ENCODE peak calls at places on chromosomes 4 and X, in five cellular contexts. G is tibial artery, V is lower lobe of right lung, K is tibial nerve, U is mesenchymal stem cell. F is an unnamed sample.

GRCh38 chrX:41692162-41692749 is 3.5 kb downstream of the GPR34 start:
- DNase-seq in K (no peak), U (no peak), G (no peak), V (no peak), F (no peak)

GRCh38 chrX:49977319-49978090 is 55.1 kb downstream of the CLCN5 start:
- DNase-seq in U (no peak), K (no peak), G (no peak), V (no peak), F (no peak)

GRCh38 chrX:132491191-132491590 is 2.4 kb upstream of the MBNL3 start:
- DNase-seq in G (no peak), V (no peak), K (peak), U (no peak), F (peak)

GRCh38 chr4:13980317-13980716 is 352.8 kb upstream of the BOD1L1 start:
- DNase-seq in K (no peak), V (no peak), U (peak), G (no peak), F (peak)

GRCh38 chrX:121093011-121093410 is 45.6 kb downstream of the GLUD2 start:
- DNase-seq in K (no peak), U (no peak), G (no peak), V (no peak), F (no peak)

GRCh38 chr4:23970193-23970850 is 80.5 kb upstream of the PPARGC1A start:
- DNase-seq in U (no peak), V (no peak), G (no peak), K (no peak), F (no peak)

GRCh38 chr4:143344011-143344410 is 7.3 kb downstream of the GAB1 start:
- DNase-seq in G (no peak), U (no peak), K (no peak), V (no peak), F (no peak)

GRCh38 chr4:151553874-151554273 is 144.9 kb downstream of the FHIP1A start:
- DNase-seq in K (no peak), G (no peak), U (no peak), V (no peak), F (no peak)

GRCh38 chr4:128831526-128832252 is 22.2 kb downstream of the JADE1 start:
- DNase-seq in V (no peak), G (no peak), K (no peak), U (peak), F (peak)

GRCh38 chrX:38066934-38067333 is 60.6 kb downstream of the SYTL5 start:
- DNase-seq in K (no peak), G (no peak), U (no peak), V (no peak), F (no peak)

GRCh38 chr4:145216532-145216931 is 36.1 kb upstream of the OTUD4 start:
- DNase-seq in K (no peak), U (peak), G (no peak), V (no peak), F (no peak)

GRCh38 chr4:119025440-119025839 is 110.2 kb upstream of the MYOZ2 start:
- DNase-seq in U (peak), V (peak), K (peak), G (no peak), F (peak)

GRCh38 chr4:14336656-14337055 is 665.6 kb upstream of the CPEB2 start:
- DNase-seq in U (no peak), V (no peak), K (no peak), G (no peak), F (no peak)

GRCh38 chr4:106172846-106173245 is 143.2 kb downstream of the TBCK start:
- DNase-seq in U (no peak), K (no peak), G (no peak), V (no peak), F (no peak)

GRCh38 chr4:69120869-69121268 is 24.6 kb downstream of the UGT2B7 start:
- DNase-seq in U (no peak), K (no peak), G (no peak), V (no peak), F (no peak)

GRCh38 chr4:118833192-118833820 is 2.6 kb downstream of the SEC24D start:
- DNase-seq in U (no peak), V (no peak), K (no peak), G (no peak), F (no peak)

GRCh38 chr4:40321671-40322131 is 13.4 kb upstream of the CHRNA9 start:
- DNase-seq in G (no peak), U (peak), K (no peak), V (no peak), F (no peak)

GRCh38 chr4:82998898-82999297 is 11.7 kb downstream of the LIN54 start:
- DNase-seq in K (no peak), G (no peak), U (no peak), V (no peak), F (no peak)

GRCh38 chrX:47179221-47179927 is 14.3 kb upstream of the UBA1 start:
- DNase-seq in U (no peak), K (no peak), G (peak), V (no peak), F (no peak)

GRCh38 chrX:7444967-7445366 is 297.0 kb upstream of the PUDP start:
- DNase-seq in V (no peak), G (no peak), K (no peak), U (no peak), F (no peak)

GRCh38 chr4:188821500-188821899 is 682.3 kb downstream of the TRIML1 start:
- DNase-seq in G (no peak), K (no peak), U (no peak), V (no peak), F (no peak)

GRCh38 chr4:147760176-147760575 is 28.3 kb downstream of the ARHGAP10 start:
- DNase-seq in K (no peak), U (no peak), V (no peak), G (no peak), F (no peak)

GRCh38 chr4:47270226-47270888 is 193.1 kb downstream of the COMMD8 start:
- DNase-seq in K (no peak), U (peak), V (no peak), G (no peak), F (peak)

GRCh38 chr4:102143433-102143832 is 201.8 kb downstream of the SLC39A8 start:
- DNase-seq in G (no peak), V (no peak), U (no peak), K (no peak), F (no peak)

GRCh38 chr4:80097395-80098177 is 24.6 kb upstream of the ANTXR2 start:
- DNase-seq in V (no peak), K (peak), G (peak), U (peak), F (no peak)

GRCh38 chr4:144174401-144175067 is 34.0 kb upstream of the GYPA start:
- DNase-seq in G (no peak), U (peak), V (no peak), K (peak), F (peak)

GRCh38 chr4:48649505-48649904 is 130.6 kb downstream of the FRYL start:
- DNase-seq in V (no peak), G (no peak), K (no peak), U (no peak), F (no peak)

GRCh38 chr4:105895609-105896460 is 564 bp downstream of the NPNT start:
- DNase-seq in G (peak), V (peak), U (peak), K (no peak), F (peak)

GRCh38 chr4:171022698-171023378 is 790.4 kb upstream of the GALNTL6 start:
- DNase-seq in U (no peak), G (no peak), V (no peak), K (no peak), F (no peak)

GRCh38 chr4:76087007-76087769 is 12.7 kb downstream of the ART3 start:
- DNase-seq in G (no peak), V (no peak), U (peak), K (peak), F (peak)

GRCh38 chr4:107252621-107253020 is 216.5 kb upstream of the DKK2 start:
- DNase-seq in V (no peak), U (no peak), G (no peak), K (no peak), F (no peak)

GRCh38 chr4:888029-888428 is 44.1 kb downstream of the GAK start:
- DNase-seq in U (no peak), G (no peak), K (no peak), V (no peak), F (no peak)

GRCh38 chr4:126051709-126052424 is 737.1 kb downstream of the FAT4 start:
- DNase-seq in V (no peak), G (no peak), K (no peak), U (peak), F (peak)

GRCh38 chr4:95248713-95249401 is 299.9 kb downstream of the UNC5C start:
- DNase-seq in U (no peak), G (no peak), V (no peak), K (no peak), F (peak)

GRCh38 chr4:152780267-152780811 is 585 bp downstream of the ARFIP1 start:
- DNase-seq in G (no peak), U (peak), V (no peak), K (no peak), F (peak)

GRCh38 chr4:90120815-90121214 is 6.4 kb upstream of the CCSER1 start:
- DNase-seq in K (no peak), U (no peak), G (no peak), V (no peak), F (no peak)

GRCh38 chr4:113899260-113900177 is 79.9 kb downstream of the ARSJ start:
- DNase-seq in V (no peak), U (no peak), K (no peak), G (no peak), F (no peak)

GRCh38 chr4:7154351-7154981 is 37.9 kb upstream of the SORCS2 start:
- DNase-seq in K (no peak), V (peak), G (no peak), U (no peak), F (no peak)

DNA sequence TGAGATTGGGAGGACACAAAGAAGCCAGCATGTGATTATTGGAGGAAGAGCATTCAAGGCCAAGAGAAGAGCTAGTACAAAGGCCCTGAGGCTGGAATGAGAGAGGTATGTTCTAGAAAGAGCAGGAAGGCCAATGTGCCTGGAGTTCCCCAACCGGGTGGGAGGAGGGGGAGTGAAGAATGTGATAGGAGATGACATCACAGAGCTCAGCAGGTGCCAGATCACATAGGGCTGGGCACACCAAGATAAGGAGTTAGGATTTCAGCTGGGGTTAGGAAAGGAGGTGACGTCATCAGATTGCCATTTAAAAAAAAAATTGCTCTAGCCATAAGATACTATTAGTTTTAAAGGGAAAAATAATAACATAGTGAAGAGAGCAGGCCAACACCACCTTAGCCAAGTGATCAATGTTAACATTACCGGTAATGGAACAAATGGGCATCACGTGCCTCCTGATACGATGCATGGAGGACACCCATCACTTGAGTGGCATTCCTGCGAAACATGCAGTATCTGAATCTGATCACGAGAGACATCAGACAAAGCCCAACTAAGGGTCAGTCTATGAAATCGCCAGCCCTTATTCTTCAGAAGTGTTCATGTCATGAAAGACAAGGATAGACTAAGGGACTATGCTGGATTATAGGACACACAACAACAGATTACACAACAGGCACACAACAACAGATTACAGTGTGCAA is 344.3 kb downstream of the BCOR start:
- DNase-seq in G (no peak), V (no peak), U (no peak), K (no peak), F (peak)
- H3K27ac ChIP-seq in G (peak), V (no peak), U (peak), K (no peak), F (peak)

DNA sequence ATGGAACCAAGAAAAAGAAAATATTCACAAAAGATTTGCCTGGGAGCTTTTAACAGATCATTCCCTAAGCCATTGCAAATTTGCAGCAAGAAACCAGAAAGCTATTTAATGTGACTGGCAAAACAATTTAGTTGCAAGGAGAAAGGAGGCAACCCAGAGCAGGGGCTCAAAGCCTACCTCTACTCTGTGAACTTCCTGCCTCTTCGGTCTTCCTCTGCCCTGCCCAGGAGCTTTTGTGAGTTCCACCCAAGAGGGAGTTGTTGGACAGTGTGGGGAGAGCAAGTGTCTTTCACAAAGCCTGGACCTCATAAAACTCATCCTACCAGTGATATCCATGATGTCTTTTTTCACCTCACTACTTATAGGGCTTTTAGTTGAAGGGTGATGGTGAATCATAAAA is 107.4 kb downstream of the AFF1 start:
- DNase-seq in G (no peak), K (no peak), U (no peak), V (no peak), F (no peak)
- H3K27ac ChIP-seq in G (peak), K (peak), U (no peak), V (no peak), F (no peak)

DNA sequence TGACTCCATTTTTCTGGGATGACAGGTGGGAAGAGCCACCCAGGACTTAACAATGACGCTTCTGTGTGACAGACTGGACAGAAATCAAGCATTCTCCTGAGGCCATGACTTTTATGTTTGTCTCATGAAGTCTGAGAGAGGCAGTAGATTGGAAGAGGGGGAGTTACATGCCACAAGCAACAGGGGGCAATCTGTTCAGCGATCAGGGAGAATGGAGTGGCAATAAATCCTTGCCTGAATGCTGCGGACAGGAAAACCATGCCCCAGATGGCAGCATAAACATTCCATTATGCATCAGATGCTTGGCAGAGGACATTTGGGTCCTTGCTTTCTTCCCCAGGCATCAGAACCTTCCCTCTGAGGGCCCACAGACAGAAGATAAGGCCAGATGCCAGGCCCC is 312.4 kb upstream of the DIPK2B start:
- DNase-seq in G (no peak), U (no peak), K (no peak), V (no peak), F (no peak)
- H3K27ac ChIP-seq in G (no peak), U (no peak), K (no peak), V (no peak), F (no peak)

DNA sequence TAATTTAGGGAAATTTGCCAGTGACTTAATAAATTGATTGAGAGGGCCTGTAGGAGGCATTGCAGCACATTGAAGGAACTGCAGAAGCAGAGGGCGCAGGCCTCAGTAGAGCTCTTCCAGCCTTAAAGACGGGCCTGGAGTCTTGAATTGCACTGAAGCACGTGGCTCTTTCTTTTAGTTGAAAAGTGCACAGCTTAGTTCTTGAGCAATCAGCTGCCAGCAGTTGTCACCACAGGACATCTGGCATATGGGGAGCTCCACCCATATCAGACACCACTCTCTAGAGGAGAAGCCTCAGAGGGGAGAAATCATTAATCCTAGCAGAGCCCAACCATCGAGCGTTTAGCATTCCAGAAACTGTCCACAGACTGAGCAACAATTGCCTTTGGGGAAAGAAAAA is 16.0 kb upstream of the FGF16 start:
- DNase-seq in G (peak), V (no peak), U (peak), K (peak), F (no peak)
- H3K27ac ChIP-seq in G (no peak), V (no peak), U (peak), K (no peak), F (no peak)

GRCh38 chrX:44937606-44938005 is 64.6 kb downstream of the KDM6A start:
- DNase-seq in V (no peak), G (no peak), U (no peak), K (no peak), F (no peak)

GRCh38 chrX:44935640-44936039 is 62.7 kb downstream of the KDM6A start:
- DNase-seq in V (no peak), G (no peak), U (no peak), K (no peak), F (no peak)

GRCh38 chrX:44943007-44943406 is 70.0 kb downstream of the KDM6A start:
- DNase-seq in U (no peak), K (no peak), V (no peak), G (no peak), F (no peak)

GRCh38 chrX:44935172-44935571 is 62.2 kb downstream of the KDM6A start:
- DNase-seq in G (no peak), K (no peak), V (no peak), U (no peak), F (no peak)

DNA sequence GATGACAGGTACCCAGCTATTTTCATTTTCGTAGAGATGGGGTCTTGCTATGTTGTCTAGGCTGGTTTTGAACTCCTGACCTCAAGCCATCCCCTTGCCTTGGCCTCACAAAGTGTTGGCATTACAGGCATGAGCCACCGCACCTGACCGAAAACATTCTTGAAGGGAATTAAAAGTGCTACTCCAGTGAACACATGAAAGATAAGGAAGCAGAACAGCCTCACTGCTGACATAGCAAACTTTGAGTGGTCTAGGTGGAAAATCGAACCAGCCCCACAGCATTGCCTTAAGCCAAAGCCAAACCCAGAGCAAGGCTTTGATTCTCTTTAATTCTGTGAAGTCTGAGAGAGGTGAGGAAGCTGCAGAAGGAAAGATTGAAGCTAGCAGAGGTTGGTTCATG is 65.1 kb downstream of the KDM6A start:
- DNase-seq in U (no peak), G (no peak), K (no peak), V (no peak), F (no peak)
- H3K27ac ChIP-seq in U (peak), G (no peak), K (no peak), V (no peak), F (peak)

DNA sequence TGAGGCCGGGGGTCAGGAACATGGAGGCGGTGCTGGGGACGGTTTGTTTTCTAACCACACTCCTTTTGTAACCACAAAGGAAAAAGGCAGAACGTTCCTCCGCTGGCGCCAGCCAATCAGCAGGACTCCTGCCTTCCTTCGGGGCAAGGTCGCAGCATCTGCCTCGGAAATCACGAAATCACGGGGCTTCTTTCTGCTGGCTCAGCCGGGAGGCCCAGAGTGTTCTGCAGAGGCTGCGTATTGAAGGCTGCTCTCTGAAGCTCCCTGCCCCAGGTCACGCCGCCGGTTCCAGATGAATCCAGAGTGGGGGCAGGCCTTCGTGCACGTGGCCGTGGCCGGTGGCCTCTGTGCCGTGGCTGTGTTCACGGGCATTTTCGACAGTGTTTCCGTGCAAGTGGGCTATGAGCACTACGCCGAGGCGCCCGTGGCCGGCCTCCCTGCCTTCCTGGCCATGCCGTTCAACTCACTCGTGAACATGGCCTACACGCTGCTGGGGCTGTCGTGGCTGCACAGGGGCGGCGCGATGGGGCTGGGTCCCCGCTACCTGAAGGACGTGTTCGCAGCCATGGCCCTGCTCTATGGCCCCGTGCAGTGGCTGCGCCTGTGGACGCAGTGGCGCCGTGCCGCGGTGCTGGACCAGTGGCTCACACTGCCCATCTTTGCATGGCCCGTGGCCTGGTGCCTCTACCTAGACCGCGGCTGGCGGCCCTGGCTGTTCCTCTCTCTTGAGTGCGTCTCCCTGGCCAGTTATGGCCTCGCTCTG is 9.4 kb downstream of the TMEM187 start:
- DNase-seq in V (peak), U (no peak), G (no peak), K (peak), F (no peak)
- H3K27ac ChIP-seq in V (peak), U (no peak), G (no peak), K (peak), F (no peak)

GRCh38 chrX:15158736-15159406 is 111.0 kb downstream of the ASB9 start:
- DNase-seq in G (no peak), U (no peak), K (no peak), V (no peak), F (no peak)

GRCh38 chrX:15167826-15168225 is 102.1 kb downstream of the ASB9 start:
- DNase-seq in V (no peak), G (no peak), U (no peak), K (no peak), F (no peak)

GRCh38 chrX:15160558-15160957 is 109.3 kb downstream of the ASB9 start:
- DNase-seq in V (no peak), U (no peak), G (no peak), K (no peak), F (no peak)

GRCh38 chrX:15165832-15166231 is 104.1 kb downstream of the ASB9 start:
- DNase-seq in K (no peak), V (no peak), U (no peak), G (no peak), F (no peak)

GRCh38 chrX:15163131-15163530 is 106.8 kb downstream of the ASB9 start:
- DNase-seq in U (no peak), K (no peak), G (no peak), V (no peak), F (no peak)
- H3K27ac ChIP-seq in U (no peak), K (no peak), G (no peak), V (no peak), F (no peak)

GRCh38 chr4:74105656-74106275 is 6.8 kb upstream of the CXCL2 start:
- DNase-seq in V (no peak), U (no peak), K (no peak), G (no peak), F (peak)
- H3K27ac ChIP-seq in V (no peak), U (no peak), K (peak), G (peak), F (peak)

F was measured in hepatocyte.